ENCODE peak calls at places on chromosomes 1 and 21, in seven cellular contexts. D is nucleus accumbens; T is anterior cingulate cortex; C is GM20000; N is AG08396; K is activated CD4-positive, CD25-positive, alpha-beta regulatory T cell treated with anti-CD3 and anti-CD28 coated beads, Interleukin-2, amount 50 U/mL, for 16 hours; V is non-pigmented ciliary epithelial cell. A is an unnamed sample.
A peak's percentile ranks its signal among the peaks of the same experiment; 100 is the strongest.

GRCh38 chr1:201456499-201457309 is 12.3 kb downstream of the PHLDA3 start:
- DNase-seq in D (peak; percentile 32), T (peak; percentile 34), C (no peak), N (peak; percentile 86), K (no peak), V (peak; percentile 88), A (peak; percentile 96)

GRCh38 chr1:15949453-15950245 is 26.3 kb downstream of the ZBTB17 start:
- DNase-seq in D (peak; percentile 37), T (no peak), C (peak; percentile 86), N (peak; percentile 92), K (peak; percentile 82), V (peak; percentile 85), A (peak; percentile 91)

GRCh38 chr1:59071289-59071688 is 225.6 kb upstream of the FGGY start:
- DNase-seq in D (no peak), T (no peak), C (no peak), N (no peak), K (no peak), V (no peak), A (no peak)

GRCh38 chr1:153598309-153599172 is 14.4 kb downstream of the S100A16 start:
- DNase-seq in D (no peak), T (no peak), C (peak; percentile 87), N (no peak), K (no peak), V (no peak), A (no peak)

GRCh38 chr1:3049164-3049563 is 19.8 kb upstream of the PRDM16 start:
- DNase-seq in D (no peak), T (no peak), C (no peak), N (no peak), K (no peak), V (no peak), A (no peak)

GRCh38 chr1:184753608-184754478 is 815 bp downstream of the EDEM3 start:
- DNase-seq in D (no peak), T (peak; percentile 22), C (no peak), N (no peak), K (peak; percentile 16), V (no peak), A (peak; percentile 64)

GRCh38 chr21:36839123-36839522 is 127.3 kb downstream of the HLCS start:
- DNase-seq in D (no peak), T (no peak), C (no peak), N (peak; percentile 51), K (no peak), V (peak; percentile 22), A (peak; percentile 42)

GRCh38 chr1:239268007-239268406 is 118.4 kb upstream of the CHRM3 start:
- DNase-seq in D (no peak), T (no peak), C (no peak), N (no peak), K (no peak), V (no peak), A (no peak)

GRCh38 chr1:79811173-79811572 is 804.6 kb upstream of the ADGRL4 start:
- DNase-seq in D (no peak), T (no peak), C (no peak), N (peak; percentile 15), K (no peak), V (peak; percentile 49), A (peak; percentile 25)

GRCh38 chr21:26469789-26470188 is 103.3 kb downstream of the CYYR1 start:
- DNase-seq in D (no peak), T (peak; percentile 31), C (no peak), N (peak; percentile 11), K (no peak), V (no peak), A (peak; percentile 88)